ENCODE peak calls at places on chromosomes 7 and 10, in four cellular contexts. M is A549; B is effector memory CD4-positive, alpha-beta T cell; U is spleen. G is an unnamed sample.
A peak's percentile ranks its signal among the peaks of the same experiment; 100 is the strongest.

GRCh38 chr7:142583424-142583823 is 165.8 kb upstream of the PRSS1 start:
- DNase-seq in B (no peak), U (no peak), M (peak; percentile 76), G (no peak)

GRCh38 chr10:78890506-78890905 is 178.3 kb upstream of the ZMIZ1 start:
- DNase-seq in B (no peak), M (no peak), U (no peak), G (no peak)

GRCh38 chr7:47574473-47575328 is 7.2 kb downstream of the TNS3 start:
- DNase-seq in B (no peak), M (no peak), U (no peak), G (no peak)

GRCh38 chr7:80392229-80393169 is 119.4 kb downstream of the GNAT3 start:
- DNase-seq in B (no peak), U (no peak), M (peak; percentile 3), G (no peak)

GRCh38 chr7:147700702-147701101 is 889.9 kb upstream of the C7orf33 start:
- DNase-seq in M (no peak), B (no peak), U (no peak), G (no peak)

GRCh38 chr7:30162622-30163124 is 27.9 kb downstream of the MTURN start:
- DNase-seq in B (no peak), U (no peak), M (peak; percentile 28), G (no peak)

GRCh38 chr7:36006656-36007229 is 146.3 kb upstream of the EEPD1 start:
- DNase-seq in M (no peak), U (no peak), B (no peak), G (no peak)

GRCh38 chr7:79876769-79877362 is 257.8 kb upstream of the GNAI1 start:
- DNase-seq in U (no peak), B (no peak), M (no peak), G (no peak)

GRCh38 chr10:110812583-110812982 is 59.1 kb upstream of the PDCD4 start:
- DNase-seq in M (no peak), U (no peak), B (no peak), G (no peak)

GRCh38 chr7:19853261-19853832 is 79.9 kb upstream of the TMEM196 start:
- DNase-seq in B (no peak), U (no peak), M (no peak), G (no peak)

GRCh38 chr7:155457544-155458316 is at the start of gene EN2:
- DNase-seq in M (no peak), U (no peak), B (no peak), G (no peak)

GRCh38 chr10:133461027-133461426 is 7.3 kb downstream of the SCART1 start:
- DNase-seq in M (no peak), U (no peak), B (no peak), G (no peak)
- H3K9me3 ChIP-seq in M (no peaks in the 10 kb centered on the region), U (no peaks in the 10 kb centered on the region), B (no peaks in the 10 kb centered on the region), G (no peaks in the 10 kb centered on the region)

GRCh38 chr7:63037242-63037641 is 961.4 kb upstream of the ZNF722 start:
- DNase-seq in M (no peak), B (no peak), U (no peak), G (no peak)
- H3K9me3 ChIP-seq in M (peaks cover 10% of the 10 kb centered on the region), B (no peaks in the 10 kb centered on the region), U (peaks cover 27% of the 10 kb centered on the region), G (peaks cover 2% of the 10 kb centered on the region)

DNA sequence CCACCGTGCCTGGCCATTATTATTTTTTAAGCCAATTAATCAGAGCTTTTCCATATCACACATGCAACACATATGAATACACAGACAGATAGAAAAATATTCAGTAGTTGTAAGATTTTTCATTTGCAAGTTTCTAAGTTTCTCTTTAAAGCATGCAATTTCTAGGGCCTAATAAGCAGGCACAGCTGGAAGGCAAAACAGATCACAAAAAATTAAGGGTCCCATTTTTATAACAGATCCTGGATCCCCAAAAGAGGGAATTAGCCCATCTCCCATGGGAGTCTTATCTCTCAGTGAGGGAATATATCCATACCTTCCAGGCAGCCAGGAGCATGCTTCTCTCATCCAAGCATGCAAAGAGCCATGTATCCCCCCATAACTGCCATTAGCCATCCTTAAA is 31.2 kb upstream of the ZNF365 start:
- DNase-seq in B (no peak), U (no peak), M (no peak), G (no peak)
- H3K9me3 ChIP-seq in B (peaks cover 5% of the 10 kb centered on the region), U (peaks cover 43% of the 10 kb centered on the region), M (peaks cover 9% of the 10 kb centered on the region), G (no peaks in the 10 kb centered on the region)

GRCh38 chr10:26528715-26529393 is 90.7 kb downstream of the APBB1IP start:
- DNase-seq in B (no peak), M (no peak), U (no peak), G (no peak)

GRCh38 chr10:26524161-26524831 is 86.2 kb downstream of the APBB1IP start:
- DNase-seq in B (no peak), M (no peak), U (no peak), G (no peak)

GRCh38 chr10:26527018-26527417 is 88.9 kb downstream of the APBB1IP start:
- DNase-seq in U (no peak), M (no peak), B (no peak), G (no peak)

GRCh38 chr10:26528048-26528447 is 89.9 kb downstream of the APBB1IP start:
- DNase-seq in U (no peak), B (no peak), M (no peak), G (no peak)
- H3K9me3 ChIP-seq in U (no peaks in the 10 kb centered on the region), B (no peaks in the 10 kb centered on the region), M (no peaks in the 10 kb centered on the region), G (no peaks in the 10 kb centered on the region)

GRCh38 chr10:30730306-30730705 is 100.8 kb upstream of the LYZL2 start:
- DNase-seq in M (no peak), U (no peak), B (no peak), G (no peak)
- H3K9me3 ChIP-seq in M (no peaks in the 10 kb centered on the region), U (no peaks in the 10 kb centered on the region), B (no peaks in the 10 kb centered on the region), G (no peaks in the 10 kb centered on the region)

DNA sequence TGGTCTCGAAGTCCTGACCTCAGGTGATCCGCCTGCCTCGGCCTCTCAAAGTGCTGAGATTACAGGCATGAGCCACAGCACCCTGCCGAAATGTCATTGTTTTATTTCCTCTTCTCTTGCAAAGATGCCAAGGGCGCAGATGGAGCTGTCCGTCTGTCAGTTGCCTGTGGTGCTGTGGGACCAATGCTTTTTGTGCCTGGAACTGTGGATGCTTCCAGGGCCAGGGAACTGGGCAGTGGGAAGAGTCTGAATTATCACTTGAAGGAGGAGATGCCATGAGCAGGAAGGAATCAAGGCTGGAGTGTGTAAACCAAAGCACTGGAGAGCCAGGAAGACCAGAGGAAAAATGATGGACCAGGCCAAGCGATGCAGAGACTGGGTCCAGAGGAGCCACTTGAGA is 459.9 kb downstream of the GALNT17 start:
- DNase-seq in B (no peak), U (no peak), M (no peak), G (no peak)
- H3K9me3 ChIP-seq in B (no peaks in the 10 kb centered on the region), U (no peaks in the 10 kb centered on the region), M (no peaks in the 10 kb centered on the region), G (no peaks in the 10 kb centered on the region)

GRCh38 chr10:131549116-131549515 is 237.6 kb upstream of the TCERG1L start:
- DNase-seq in B (no peak), M (no peak), U (no peak), G (no peak)

GRCh38 chr10:131548176-131548575 is 236.7 kb upstream of the TCERG1L start:
- DNase-seq in B (no peak), M (no peak), U (no peak), G (no peak)

GRCh38 chr10:131544495-131544894 is 233.0 kb upstream of the TCERG1L start:
- DNase-seq in B (no peak), U (no peak), M (no peak), G (no peak)

GRCh38 chr10:131547129-131547799 is 235.7 kb upstream of the TCERG1L start:
- DNase-seq in M (no peak), U (no peak), B (no peak), G (no peak)

DNA sequence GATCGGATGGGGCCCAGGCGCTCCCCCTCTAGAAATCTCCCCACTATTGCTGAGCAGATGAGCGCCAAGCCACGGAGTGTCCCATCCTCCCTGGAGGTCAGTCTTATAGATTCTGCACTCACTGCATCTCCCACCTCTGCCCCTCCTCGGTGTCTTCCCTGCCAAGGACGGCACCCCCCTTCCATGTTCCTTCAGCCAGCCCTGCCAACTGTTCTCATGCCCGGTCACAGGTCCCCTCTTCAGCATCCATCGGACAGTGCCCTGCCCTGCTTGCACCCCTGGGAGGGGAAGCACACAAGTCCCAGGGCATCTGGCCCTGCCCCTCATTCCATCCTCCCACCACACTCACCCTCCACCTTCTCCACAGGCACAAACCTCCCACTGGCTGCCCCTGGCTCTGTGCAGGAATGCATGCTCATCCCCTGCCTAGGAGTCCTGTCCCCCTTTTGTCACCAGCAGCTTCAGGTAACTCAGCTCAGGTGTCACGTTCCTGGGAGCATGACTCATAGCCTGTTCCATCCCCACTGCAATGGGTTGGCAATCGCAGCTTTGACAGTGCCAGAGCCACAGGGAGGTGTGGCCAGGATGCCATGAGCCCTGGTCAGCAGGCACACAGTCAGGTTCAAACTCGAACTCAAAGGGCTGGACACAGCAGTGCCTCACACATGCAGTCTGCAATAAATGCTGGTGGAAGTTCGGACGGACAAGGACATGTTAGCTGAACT is 234.7 kb upstream of the TCERG1L start:
- DNase-seq in U (no peak), B (no peak), M (no peak), G (no peak)
- H3K9me3 ChIP-seq in U (no peaks in the 10 kb centered on the region), B (no peaks in the 10 kb centered on the region), M (no peaks in the 10 kb centered on the region), G (no peaks in the 10 kb centered on the region)